ENCODE peak calls at places on chromosomes 11 and 22, in five cellular contexts. One of them, this sample, is unnamed.

GRCh38 chr11:76604652-76605241 is 65.8 kb downstream of the LRRC32 start:
- DNase-seq in activated CD4-positive, alpha-beta T cell treated with anti-CD3 and anti-CD28 coated beads for 48 hours: no peak
- DNase-seq in EH: peak
- DNase-seq in activated effector memory CD4-positive, alpha-beta T cell treated with Interleukin-2 at 50 U/mL for 16 hours: no peak
- DNase-seq in activated T-cell treated with anti-CD3 and anti-CD28 coated beads, Interleukin-2, amount 50 U/mL, for 72 hours: no peak
- DNase-seq in this sample: peak

GRCh38 chr11:2342981-2343380 is 34.1 kb upstream of the CD81 start:
- DNase-seq in activated T-cell treated with anti-CD3 and anti-CD28 coated beads, Interleukin-2, amount 50 U/mL, for 72 hours: no peak
- DNase-seq in activated effector memory CD4-positive, alpha-beta T cell treated with Interleukin-2 at 50 U/mL for 16 hours: no peak
- DNase-seq in EH: no peak
- DNase-seq in activated CD4-positive, alpha-beta T cell treated with anti-CD3 and anti-CD28 coated beads for 48 hours: no peak
- DNase-seq in this sample: no peak

GRCh38 chr22:35582861-35583670 is 34.1 kb downstream of the MB start:
- DNase-seq in activated effector memory CD4-positive, alpha-beta T cell treated with Interleukin-2 at 50 U/mL for 16 hours: peak
- DNase-seq in activated CD4-positive, alpha-beta T cell treated with anti-CD3 and anti-CD28 coated beads for 48 hours: peak
- DNase-seq in EH: peak
- DNase-seq in activated T-cell treated with anti-CD3 and anti-CD28 coated beads, Interleukin-2, amount 50 U/mL, for 72 hours: peak
- DNase-seq in this sample: peak

GRCh38 chr11:47186076-47186936 is at the start of gene PACSIN3:
- DNase-seq in activated CD4-positive, alpha-beta T cell treated with anti-CD3 and anti-CD28 coated beads for 48 hours: peak
- DNase-seq in activated effector memory CD4-positive, alpha-beta T cell treated with Interleukin-2 at 50 U/mL for 16 hours: peak
- DNase-seq in EH: peak
- DNase-seq in activated T-cell treated with anti-CD3 and anti-CD28 coated beads, Interleukin-2, amount 50 U/mL, for 72 hours: peak
- DNase-seq in this sample: peak

GRCh38 chr11:465896-466538 is 15.9 kb downstream of the PTDSS2 start:
- DNase-seq in EH: no peak
- DNase-seq in activated T-cell treated with anti-CD3 and anti-CD28 coated beads, Interleukin-2, amount 50 U/mL, for 72 hours: no peak
- DNase-seq in activated effector memory CD4-positive, alpha-beta T cell treated with Interleukin-2 at 50 U/mL for 16 hours: no peak
- DNase-seq in activated CD4-positive, alpha-beta T cell treated with anti-CD3 and anti-CD28 coated beads for 48 hours: no peak
- DNase-seq in this sample: no peak

GRCh38 chr22:28477556-28477955 is 202.1 kb downstream of the TTC28 start:
- DNase-seq in EH: no peak
- DNase-seq in activated effector memory CD4-positive, alpha-beta T cell treated with Interleukin-2 at 50 U/mL for 16 hours: no peak
- DNase-seq in activated CD4-positive, alpha-beta T cell treated with anti-CD3 and anti-CD28 coated beads for 48 hours: no peak
- DNase-seq in activated T-cell treated with anti-CD3 and anti-CD28 coated beads, Interleukin-2, amount 50 U/mL, for 72 hours: no peak
- DNase-seq in this sample: peak

GRCh38 chr11:119376197-119376847 is 5.2 kb downstream of the USP2 start:
- DNase-seq in activated T-cell treated with anti-CD3 and anti-CD28 coated beads, Interleukin-2, amount 50 U/mL, for 72 hours: no peak
- DNase-seq in activated effector memory CD4-positive, alpha-beta T cell treated with Interleukin-2 at 50 U/mL for 16 hours: no peak
- DNase-seq in activated CD4-positive, alpha-beta T cell treated with anti-CD3 and anti-CD28 coated beads for 48 hours: no peak
- DNase-seq in EH: no peak
- DNase-seq in this sample: peak

GRCh38 chr22:24542641-24543040 is 12.3 kb downstream of the GUCD1 start:
- DNase-seq in activated T-cell treated with anti-CD3 and anti-CD28 coated beads, Interleukin-2, amount 50 U/mL, for 72 hours: no peak
- DNase-seq in activated CD4-positive, alpha-beta T cell treated with anti-CD3 and anti-CD28 coated beads for 48 hours: no peak
- DNase-seq in activated effector memory CD4-positive, alpha-beta T cell treated with Interleukin-2 at 50 U/mL for 16 hours: no peak
- DNase-seq in EH: no peak
- DNase-seq in this sample: no peak

GRCh38 chr11:34573537-34573936 is 47.4 kb upstream of the EHF start:
- DNase-seq in activated CD4-positive, alpha-beta T cell treated with anti-CD3 and anti-CD28 coated beads for 48 hours: no peak
- DNase-seq in EH: no peak
- DNase-seq in activated effector memory CD4-positive, alpha-beta T cell treated with Interleukin-2 at 50 U/mL for 16 hours: no peak
- DNase-seq in activated T-cell treated with anti-CD3 and anti-CD28 coated beads, Interleukin-2, amount 50 U/mL, for 72 hours: no peak
- DNase-seq in this sample: no peak

GRCh38 chr11:120908521-120909181 is 115.3 kb upstream of the TBCEL start:
- DNase-seq in EH: no peak
- DNase-seq in activated effector memory CD4-positive, alpha-beta T cell treated with Interleukin-2 at 50 U/mL for 16 hours: no peak
- DNase-seq in activated T-cell treated with anti-CD3 and anti-CD28 coated beads, Interleukin-2, amount 50 U/mL, for 72 hours: no peak
- DNase-seq in activated CD4-positive, alpha-beta T cell treated with anti-CD3 and anti-CD28 coated beads for 48 hours: no peak
- DNase-seq in this sample: no peak

GRCh38 chr11:65448418-65449196 is 26.0 kb downstream of the NEAT1 start:
- DNase-seq in activated CD4-positive, alpha-beta T cell treated with anti-CD3 and anti-CD28 coated beads for 48 hours: no peak
- DNase-seq in activated T-cell treated with anti-CD3 and anti-CD28 coated beads, Interleukin-2, amount 50 U/mL, for 72 hours: no peak
- DNase-seq in EH: peak
- DNase-seq in activated effector memory CD4-positive, alpha-beta T cell treated with Interleukin-2 at 50 U/mL for 16 hours: no peak
- DNase-seq in this sample: peak

GRCh38 chr11:117166491-117166890 is 12.1 kb upstream of the SIDT2 start:
- DNase-seq in EH: peak
- DNase-seq in activated CD4-positive, alpha-beta T cell treated with anti-CD3 and anti-CD28 coated beads for 48 hours: no peak
- DNase-seq in activated T-cell treated with anti-CD3 and anti-CD28 coated beads, Interleukin-2, amount 50 U/mL, for 72 hours: no peak
- DNase-seq in activated effector memory CD4-positive, alpha-beta T cell treated with Interleukin-2 at 50 U/mL for 16 hours: no peak
- DNase-seq in this sample: no peak

GRCh38 chr11:27930946-27931345 is 177.0 kb downstream of the KIF18A start:
- DNase-seq in activated effector memory CD4-positive, alpha-beta T cell treated with Interleukin-2 at 50 U/mL for 16 hours: no peak
- DNase-seq in activated CD4-positive, alpha-beta T cell treated with anti-CD3 and anti-CD28 coated beads for 48 hours: no peak
- DNase-seq in activated T-cell treated with anti-CD3 and anti-CD28 coated beads, Interleukin-2, amount 50 U/mL, for 72 hours: no peak
- DNase-seq in EH: no peak
- DNase-seq in this sample: no peak

GRCh38 chr11:86152006-86152862 is 83.3 kb upstream of the PICALM start:
- DNase-seq in activated CD4-positive, alpha-beta T cell treated with anti-CD3 and anti-CD28 coated beads for 48 hours: no peak
- DNase-seq in activated T-cell treated with anti-CD3 and anti-CD28 coated beads, Interleukin-2, amount 50 U/mL, for 72 hours: no peak
- DNase-seq in EH: peak
- DNase-seq in activated effector memory CD4-positive, alpha-beta T cell treated with Interleukin-2 at 50 U/mL for 16 hours: no peak
- DNase-seq in this sample: no peak

GRCh38 chr11:64566915-64567882 is 23.8 kb upstream of the SLC22A12 start:
- DNase-seq in EH: no peak
- DNase-seq in activated CD4-positive, alpha-beta T cell treated with anti-CD3 and anti-CD28 coated beads for 48 hours: no peak
- DNase-seq in activated effector memory CD4-positive, alpha-beta T cell treated with Interleukin-2 at 50 U/mL for 16 hours: no peak
- DNase-seq in activated T-cell treated with anti-CD3 and anti-CD28 coated beads, Interleukin-2, amount 50 U/mL, for 72 hours: no peak
- DNase-seq in this sample: peak

GRCh38 chr22:16721969-16722368 is 103.2 kb downstream of the XKR3 start:
- DNase-seq in activated T-cell treated with anti-CD3 and anti-CD28 coated beads, Interleukin-2, amount 50 U/mL, for 72 hours: no peak
- DNase-seq in activated CD4-positive, alpha-beta T cell treated with anti-CD3 and anti-CD28 coated beads for 48 hours: no peak
- DNase-seq in EH: no peak
- DNase-seq in activated effector memory CD4-positive, alpha-beta T cell treated with Interleukin-2 at 50 U/mL for 16 hours: no peak
- DNase-seq in this sample: no peak

GRCh38 chr11:122668562-122669090 is 13.1 kb downstream of the UBASH3B start:
- DNase-seq in activated CD4-positive, alpha-beta T cell treated with anti-CD3 and anti-CD28 coated beads for 48 hours: no peak
- DNase-seq in activated T-cell treated with anti-CD3 and anti-CD28 coated beads, Interleukin-2, amount 50 U/mL, for 72 hours: no peak
- DNase-seq in EH: peak
- DNase-seq in activated effector memory CD4-positive, alpha-beta T cell treated with Interleukin-2 at 50 U/mL for 16 hours: no peak
- DNase-seq in this sample: no peak

GRCh38 chr11:16669799-16670415 is 68.5 kb upstream of the C11orf58 start:
- DNase-seq in EH: peak
- DNase-seq in activated T-cell treated with anti-CD3 and anti-CD28 coated beads, Interleukin-2, amount 50 U/mL, for 72 hours: no peak
- DNase-seq in activated effector memory CD4-positive, alpha-beta T cell treated with Interleukin-2 at 50 U/mL for 16 hours: no peak
- DNase-seq in activated CD4-positive, alpha-beta T cell treated with anti-CD3 and anti-CD28 coated beads for 48 hours: no peak
- DNase-seq in this sample: peak

GRCh38 chr11:58905716-58906547 is 33.4 kb upstream of the GLYATL1 start:
- DNase-seq in activated effector memory CD4-positive, alpha-beta T cell treated with Interleukin-2 at 50 U/mL for 16 hours: no peak
- DNase-seq in activated CD4-positive, alpha-beta T cell treated with anti-CD3 and anti-CD28 coated beads for 48 hours: peak
- DNase-seq in EH: peak
- DNase-seq in activated T-cell treated with anti-CD3 and anti-CD28 coated beads, Interleukin-2, amount 50 U/mL, for 72 hours: no peak
- DNase-seq in this sample: peak

GRCh38 chr22:27149886-27150529 is 492.6 kb downstream of the MIAT start:
- DNase-seq in activated T-cell treated with anti-CD3 and anti-CD28 coated beads, Interleukin-2, amount 50 U/mL, for 72 hours: no peak
- DNase-seq in EH: peak
- DNase-seq in activated effector memory CD4-positive, alpha-beta T cell treated with Interleukin-2 at 50 U/mL for 16 hours: no peak
- DNase-seq in activated CD4-positive, alpha-beta T cell treated with anti-CD3 and anti-CD28 coated beads for 48 hours: no peak
- DNase-seq in this sample: no peak

GRCh38 chr11:125071831-125072209 is 8.7 kb downstream of the SLC37A2 start:
- DNase-seq in activated T-cell treated with anti-CD3 and anti-CD28 coated beads, Interleukin-2, amount 50 U/mL, for 72 hours: no peak
- DNase-seq in activated effector memory CD4-positive, alpha-beta T cell treated with Interleukin-2 at 50 U/mL for 16 hours: no peak
- DNase-seq in activated CD4-positive, alpha-beta T cell treated with anti-CD3 and anti-CD28 coated beads for 48 hours: no peak
- DNase-seq in EH: no peak
- DNase-seq in this sample: peak

GRCh38 chr11:8605956-8606355 is 11.9 kb upstream of the STK33 start:
- DNase-seq in activated T-cell treated with anti-CD3 and anti-CD28 coated beads, Interleukin-2, amount 50 U/mL, for 72 hours: no peak
- DNase-seq in activated CD4-positive, alpha-beta T cell treated with anti-CD3 and anti-CD28 coated beads for 48 hours: no peak
- DNase-seq in activated effector memory CD4-positive, alpha-beta T cell treated with Interleukin-2 at 50 U/mL for 16 hours: no peak
- DNase-seq in EH: peak
- DNase-seq in this sample: no peak

GRCh38 chr11:68396526-68396925 is 64.0 kb upstream of the PPP6R3 start:
- DNase-seq in activated CD4-positive, alpha-beta T cell treated with anti-CD3 and anti-CD28 coated beads for 48 hours: no peak
- DNase-seq in activated effector memory CD4-positive, alpha-beta T cell treated with Interleukin-2 at 50 U/mL for 16 hours: no peak
- DNase-seq in activated T-cell treated with anti-CD3 and anti-CD28 coated beads, Interleukin-2, amount 50 U/mL, for 72 hours: no peak
- DNase-seq in EH: no peak
- DNase-seq in this sample: peak

GRCh38 chr11:13316528-13316961 is 39.0 kb downstream of the BMAL1 start:
- DNase-seq in activated CD4-positive, alpha-beta T cell treated with anti-CD3 and anti-CD28 coated beads for 48 hours: no peak
- DNase-seq in EH: peak
- DNase-seq in activated T-cell treated with anti-CD3 and anti-CD28 coated beads, Interleukin-2, amount 50 U/mL, for 72 hours: no peak
- DNase-seq in activated effector memory CD4-positive, alpha-beta T cell treated with Interleukin-2 at 50 U/mL for 16 hours: no peak
- DNase-seq in this sample: no peak

GRCh38 chr11:122199661-122200060 is 83.6 kb upstream of the BLID start:
- DNase-seq in activated T-cell treated with anti-CD3 and anti-CD28 coated beads, Interleukin-2, amount 50 U/mL, for 72 hours: no peak
- DNase-seq in EH: no peak
- DNase-seq in activated effector memory CD4-positive, alpha-beta T cell treated with Interleukin-2 at 50 U/mL for 16 hours: no peak
- DNase-seq in activated CD4-positive, alpha-beta T cell treated with anti-CD3 and anti-CD28 coated beads for 48 hours: no peak
- DNase-seq in this sample: no peak

GRCh38 chr11:33668951-33669596 is 31.6 kb downstream of the C11orf91 start:
- DNase-seq in activated CD4-positive, alpha-beta T cell treated with anti-CD3 and anti-CD28 coated beads for 48 hours: no peak
- DNase-seq in EH: no peak
- DNase-seq in activated T-cell treated with anti-CD3 and anti-CD28 coated beads, Interleukin-2, amount 50 U/mL, for 72 hours: no peak
- DNase-seq in activated effector memory CD4-positive, alpha-beta T cell treated with Interleukin-2 at 50 U/mL for 16 hours: no peak
- DNase-seq in this sample: no peak

GRCh38 chr11:36162282-36162825 is 126.9 kb downstream of the COMMD9 start:
- DNase-seq in activated effector memory CD4-positive, alpha-beta T cell treated with Interleukin-2 at 50 U/mL for 16 hours: no peak
- DNase-seq in EH: no peak
- DNase-seq in activated T-cell treated with anti-CD3 and anti-CD28 coated beads, Interleukin-2, amount 50 U/mL, for 72 hours: no peak
- DNase-seq in activated CD4-positive, alpha-beta T cell treated with anti-CD3 and anti-CD28 coated beads for 48 hours: no peak
- DNase-seq in this sample: no peak

GRCh38 chr11:78289547-78290292 is 101.0 kb downstream of the USP35 start:
- DNase-seq in activated effector memory CD4-positive, alpha-beta T cell treated with Interleukin-2 at 50 U/mL for 16 hours: no peak
- DNase-seq in activated CD4-positive, alpha-beta T cell treated with anti-CD3 and anti-CD28 coated beads for 48 hours: no peak
- DNase-seq in EH: no peak
- DNase-seq in activated T-cell treated with anti-CD3 and anti-CD28 coated beads, Interleukin-2, amount 50 U/mL, for 72 hours: no peak
- DNase-seq in this sample: no peak

GRCh38 chr11:119751281-119752060 is 22.5 kb upstream of the NECTIN1 start:
- DNase-seq in activated T-cell treated with anti-CD3 and anti-CD28 coated beads, Interleukin-2, amount 50 U/mL, for 72 hours: peak
- DNase-seq in EH: no peak
- DNase-seq in activated CD4-positive, alpha-beta T cell treated with anti-CD3 and anti-CD28 coated beads for 48 hours: peak
- DNase-seq in activated effector memory CD4-positive, alpha-beta T cell treated with Interleukin-2 at 50 U/mL for 16 hours: no peak
- DNase-seq in this sample: no peak

GRCh38 chr22:50621491-50621880 is 6.5 kb downstream of the ARSA start:
- DNase-seq in EH: peak
- DNase-seq in activated T-cell treated with anti-CD3 and anti-CD28 coated beads, Interleukin-2, amount 50 U/mL, for 72 hours: peak
- DNase-seq in activated effector memory CD4-positive, alpha-beta T cell treated with Interleukin-2 at 50 U/mL for 16 hours: peak
- DNase-seq in activated CD4-positive, alpha-beta T cell treated with anti-CD3 and anti-CD28 coated beads for 48 hours: peak
- DNase-seq in this sample: no peak

GRCh38 chr11:35539781-35540281 is 14.4 kb upstream of the PAMR1 start:
- DNase-seq in activated effector memory CD4-positive, alpha-beta T cell treated with Interleukin-2 at 50 U/mL for 16 hours: no peak
- DNase-seq in activated CD4-positive, alpha-beta T cell treated with anti-CD3 and anti-CD28 coated beads for 48 hours: no peak
- DNase-seq in activated T-cell treated with anti-CD3 and anti-CD28 coated beads, Interleukin-2, amount 50 U/mL, for 72 hours: no peak
- DNase-seq in EH: peak
- DNase-seq in this sample: no peak

GRCh38 chr11:66109294-66109693 is 39.2 kb downstream of the PACS1 start:
- DNase-seq in activated effector memory CD4-positive, alpha-beta T cell treated with Interleukin-2 at 50 U/mL for 16 hours: no peak
- DNase-seq in activated T-cell treated with anti-CD3 and anti-CD28 coated beads, Interleukin-2, amount 50 U/mL, for 72 hours: no peak
- DNase-seq in activated CD4-positive, alpha-beta T cell treated with anti-CD3 and anti-CD28 coated beads for 48 hours: no peak
- DNase-seq in EH: no peak
- DNase-seq in this sample: no peak

GRCh38 chr22:32643246-32643645 is 158.3 kb upstream of the TIMP3 start:
- DNase-seq in EH: no peak
- DNase-seq in activated CD4-positive, alpha-beta T cell treated with anti-CD3 and anti-CD28 coated beads for 48 hours: no peak
- DNase-seq in activated T-cell treated with anti-CD3 and anti-CD28 coated beads, Interleukin-2, amount 50 U/mL, for 72 hours: no peak
- DNase-seq in activated effector memory CD4-positive, alpha-beta T cell treated with Interleukin-2 at 50 U/mL for 16 hours: no peak
- DNase-seq in this sample: no peak